ENCODE peak calls at places on chromosomes 2 and 18, in nine cellular contexts. One of them, this sample, is unnamed.

GRCh38 chr2:54546925-54547324 is 90.8 kb downstream of the SPTBN1 start:
- DNase-seq in stimulated activated CD8-positive, alpha-beta memory T cell treated with anti-CD3 and anti-CD28 coated beads, Interleukin-7, amount 100 ng/mL, for 4 hours: no peak
- DNase-seq in activated naive CD8-positive, alpha-beta T cell treated with anti-CD3 and anti-CD28 coated beads, Interleukin-2, amount 50 U/mL, for 24 hours: no peak
- DNase-seq in cardiac septum: no peak
- DNase-seq in uterus: no peak
- DNase-seq in GM12864: no peak
- DNase-seq in mucosa of descending colon: no peak
- DNase-seq in occipital lobe: no peak
- DNase-seq in posterior vena cava: no peak
- DNase-seq in this sample: no peak

GRCh38 chr2:38068228-38068627 is 7.7 kb downstream of the CYP1B1 start:
- DNase-seq in stimulated activated CD8-positive, alpha-beta memory T cell treated with anti-CD3 and anti-CD28 coated beads, Interleukin-7, amount 100 ng/mL, for 4 hours: no peak
- DNase-seq in activated naive CD8-positive, alpha-beta T cell treated with anti-CD3 and anti-CD28 coated beads, Interleukin-2, amount 50 U/mL, for 24 hours: no peak
- DNase-seq in cardiac septum: no peak
- DNase-seq in uterus: no peak
- DNase-seq in GM12864: no peak
- DNase-seq in mucosa of descending colon: no peak
- DNase-seq in occipital lobe: no peak
- DNase-seq in posterior vena cava: no peak
- DNase-seq in this sample: no peak

GRCh38 chr2:100960688-100961087 is 41.4 kb upstream of the RPL31 start:
- DNase-seq in stimulated activated CD8-positive, alpha-beta memory T cell treated with anti-CD3 and anti-CD28 coated beads, Interleukin-7, amount 100 ng/mL, for 4 hours: no peak
- DNase-seq in activated naive CD8-positive, alpha-beta T cell treated with anti-CD3 and anti-CD28 coated beads, Interleukin-2, amount 50 U/mL, for 24 hours: no peak
- DNase-seq in cardiac septum: no peak
- DNase-seq in uterus: no peak
- DNase-seq in GM12864: no peak
- DNase-seq in mucosa of descending colon: no peak
- DNase-seq in occipital lobe: no peak
- DNase-seq in posterior vena cava: no peak
- DNase-seq in this sample: no peak

GRCh38 chr18:12737243-12737902 is 34.5 kb downstream of the PSMG2 start:
- DNase-seq in stimulated activated CD8-positive, alpha-beta memory T cell treated with anti-CD3 and anti-CD28 coated beads, Interleukin-7, amount 100 ng/mL, for 4 hours: no peak
- DNase-seq in activated naive CD8-positive, alpha-beta T cell treated with anti-CD3 and anti-CD28 coated beads, Interleukin-2, amount 50 U/mL, for 24 hours: no peak
- DNase-seq in cardiac septum: no peak
- DNase-seq in uterus: no peak
- DNase-seq in GM12864: no peak
- DNase-seq in mucosa of descending colon: no peak
- DNase-seq in occipital lobe: no peak
- DNase-seq in posterior vena cava: no peak
- DNase-seq in this sample: no peak

GRCh38 chr2:27717070-27717453 is 53.4 kb downstream of the SLC4A1AP start:
- DNase-seq in stimulated activated CD8-positive, alpha-beta memory T cell treated with anti-CD3 and anti-CD28 coated beads, Interleukin-7, amount 100 ng/mL, for 4 hours: no peak
- DNase-seq in activated naive CD8-positive, alpha-beta T cell treated with anti-CD3 and anti-CD28 coated beads, Interleukin-2, amount 50 U/mL, for 24 hours: no peak
- DNase-seq in cardiac septum: no peak
- DNase-seq in uterus: peak
- DNase-seq in GM12864: no peak
- DNase-seq in mucosa of descending colon: no peak
- DNase-seq in occipital lobe: no peak
- DNase-seq in posterior vena cava: no peak
- DNase-seq in this sample: no peak

GRCh38 chr2:239163306-239164070 is 237.3 kb downstream of the HDAC4 start:
- DNase-seq in stimulated activated CD8-positive, alpha-beta memory T cell treated with anti-CD3 and anti-CD28 coated beads, Interleukin-7, amount 100 ng/mL, for 4 hours: no peak
- DNase-seq in activated naive CD8-positive, alpha-beta T cell treated with anti-CD3 and anti-CD28 coated beads, Interleukin-2, amount 50 U/mL, for 24 hours: no peak
- DNase-seq in cardiac septum: peak
- DNase-seq in uterus: peak
- DNase-seq in GM12864: no peak
- DNase-seq in mucosa of descending colon: peak
- DNase-seq in occipital lobe: no peak
- DNase-seq in posterior vena cava: peak
- DNase-seq in this sample: no peak

GRCh38 chr2:172208881-172209325 is 106.2 kb upstream of the DLX2 start:
- DNase-seq in stimulated activated CD8-positive, alpha-beta memory T cell treated with anti-CD3 and anti-CD28 coated beads, Interleukin-7, amount 100 ng/mL, for 4 hours: no peak
- DNase-seq in activated naive CD8-positive, alpha-beta T cell treated with anti-CD3 and anti-CD28 coated beads, Interleukin-2, amount 50 U/mL, for 24 hours: no peak
- DNase-seq in cardiac septum: no peak
- DNase-seq in uterus: no peak
- DNase-seq in GM12864: no peak
- DNase-seq in mucosa of descending colon: no peak
- DNase-seq in occipital lobe: no peak
- DNase-seq in posterior vena cava: no peak
- DNase-seq in this sample: no peak

GRCh38 chr2:108920686-108921085 is 68.3 kb downstream of the EDAR start:
- DNase-seq in stimulated activated CD8-positive, alpha-beta memory T cell treated with anti-CD3 and anti-CD28 coated beads, Interleukin-7, amount 100 ng/mL, for 4 hours: no peak
- DNase-seq in activated naive CD8-positive, alpha-beta T cell treated with anti-CD3 and anti-CD28 coated beads, Interleukin-2, amount 50 U/mL, for 24 hours: no peak
- DNase-seq in cardiac septum: peak
- DNase-seq in uterus: no peak
- DNase-seq in GM12864: no peak
- DNase-seq in mucosa of descending colon: no peak
- DNase-seq in occipital lobe: no peak
- DNase-seq in posterior vena cava: peak
- DNase-seq in this sample: no peak

GRCh38 chr2:199704358-199705238 is 146.4 kb downstream of the FTCDNL1 start:
- DNase-seq in stimulated activated CD8-positive, alpha-beta memory T cell treated with anti-CD3 and anti-CD28 coated beads, Interleukin-7, amount 100 ng/mL, for 4 hours: no peak
- DNase-seq in activated naive CD8-positive, alpha-beta T cell treated with anti-CD3 and anti-CD28 coated beads, Interleukin-2, amount 50 U/mL, for 24 hours: peak
- DNase-seq in cardiac septum: no peak
- DNase-seq in uterus: no peak
- DNase-seq in GM12864: no peak
- DNase-seq in mucosa of descending colon: no peak
- DNase-seq in occipital lobe: no peak
- DNase-seq in posterior vena cava: no peak
- DNase-seq in this sample: no peak

GRCh38 chr2:196160101-196160500 is 11.3 kb downstream of the STK17B start:
- DNase-seq in stimulated activated CD8-positive, alpha-beta memory T cell treated with anti-CD3 and anti-CD28 coated beads, Interleukin-7, amount 100 ng/mL, for 4 hours: peak
- DNase-seq in activated naive CD8-positive, alpha-beta T cell treated with anti-CD3 and anti-CD28 coated beads, Interleukin-2, amount 50 U/mL, for 24 hours: no peak
- DNase-seq in cardiac septum: no peak
- DNase-seq in uterus: no peak
- DNase-seq in GM12864: peak
- DNase-seq in mucosa of descending colon: no peak
- DNase-seq in occipital lobe: no peak
- DNase-seq in posterior vena cava: no peak
- DNase-seq in this sample: peak

GRCh38 chr18:22504665-22505064 is 87.0 kb upstream of the CTAGE1 start:
- DNase-seq in stimulated activated CD8-positive, alpha-beta memory T cell treated with anti-CD3 and anti-CD28 coated beads, Interleukin-7, amount 100 ng/mL, for 4 hours: no peak
- DNase-seq in activated naive CD8-positive, alpha-beta T cell treated with anti-CD3 and anti-CD28 coated beads, Interleukin-2, amount 50 U/mL, for 24 hours: no peak
- DNase-seq in cardiac septum: no peak
- DNase-seq in uterus: no peak
- DNase-seq in GM12864: no peak
- DNase-seq in mucosa of descending colon: no peak
- DNase-seq in occipital lobe: no peak
- DNase-seq in posterior vena cava: no peak
- DNase-seq in this sample: no peak

GRCh38 chr2:152126664-152127063 is 27.8 kb upstream of the CACNB4 start:
- DNase-seq in stimulated activated CD8-positive, alpha-beta memory T cell treated with anti-CD3 and anti-CD28 coated beads, Interleukin-7, amount 100 ng/mL, for 4 hours: no peak
- DNase-seq in activated naive CD8-positive, alpha-beta T cell treated with anti-CD3 and anti-CD28 coated beads, Interleukin-2, amount 50 U/mL, for 24 hours: no peak
- DNase-seq in cardiac septum: no peak
- DNase-seq in uterus: no peak
- DNase-seq in GM12864: no peak
- DNase-seq in mucosa of descending colon: no peak
- DNase-seq in occipital lobe: no peak
- DNase-seq in posterior vena cava: no peak
- DNase-seq in this sample: no peak

GRCh38 chr2:50751255-50752069 is 280.5 kb downstream of the NRXN1 start:
- DNase-seq in stimulated activated CD8-positive, alpha-beta memory T cell treated with anti-CD3 and anti-CD28 coated beads, Interleukin-7, amount 100 ng/mL, for 4 hours: no peak
- DNase-seq in activated naive CD8-positive, alpha-beta T cell treated with anti-CD3 and anti-CD28 coated beads, Interleukin-2, amount 50 U/mL, for 24 hours: no peak
- DNase-seq in cardiac septum: no peak
- DNase-seq in uterus: no peak
- DNase-seq in GM12864: no peak
- DNase-seq in mucosa of descending colon: no peak
- DNase-seq in occipital lobe: no peak
- DNase-seq in posterior vena cava: no peak
- DNase-seq in this sample: no peak

GRCh38 chr2:149040451-149040850 is 2.0 kb downstream of the LYPD6B start:
- DNase-seq in stimulated activated CD8-positive, alpha-beta memory T cell treated with anti-CD3 and anti-CD28 coated beads, Interleukin-7, amount 100 ng/mL, for 4 hours: peak
- DNase-seq in activated naive CD8-positive, alpha-beta T cell treated with anti-CD3 and anti-CD28 coated beads, Interleukin-2, amount 50 U/mL, for 24 hours: peak
- DNase-seq in cardiac septum: no peak
- DNase-seq in uterus: no peak
- DNase-seq in GM12864: peak
- DNase-seq in mucosa of descending colon: no peak
- DNase-seq in occipital lobe: no peak
- DNase-seq in posterior vena cava: no peak
- DNase-seq in this sample: no peak

GRCh38 chr2:167264380-167264779 is 376.1 kb downstream of the XIRP2 start:
- DNase-seq in stimulated activated CD8-positive, alpha-beta memory T cell treated with anti-CD3 and anti-CD28 coated beads, Interleukin-7, amount 100 ng/mL, for 4 hours: no peak
- DNase-seq in activated naive CD8-positive, alpha-beta T cell treated with anti-CD3 and anti-CD28 coated beads, Interleukin-2, amount 50 U/mL, for 24 hours: no peak
- DNase-seq in cardiac septum: no peak
- DNase-seq in uterus: no peak
- DNase-seq in GM12864: no peak
- DNase-seq in mucosa of descending colon: no peak
- DNase-seq in occipital lobe: no peak
- DNase-seq in posterior vena cava: no peak
- DNase-seq in this sample: no peak

GRCh38 chr2:12044857-12045256 is 298.4 kb downstream of the LPIN1 start:
- DNase-seq in stimulated activated CD8-positive, alpha-beta memory T cell treated with anti-CD3 and anti-CD28 coated beads, Interleukin-7, amount 100 ng/mL, for 4 hours: no peak
- DNase-seq in activated naive CD8-positive, alpha-beta T cell treated with anti-CD3 and anti-CD28 coated beads, Interleukin-2, amount 50 U/mL, for 24 hours: no peak
- DNase-seq in cardiac septum: no peak
- DNase-seq in uterus: no peak
- DNase-seq in GM12864: peak
- DNase-seq in mucosa of descending colon: peak
- DNase-seq in occipital lobe: no peak
- DNase-seq in posterior vena cava: no peak
- DNase-seq in this sample: peak

GRCh38 chr2:8571792-8572499 is 109.9 kb upstream of the ID2 start:
- DNase-seq in stimulated activated CD8-positive, alpha-beta memory T cell treated with anti-CD3 and anti-CD28 coated beads, Interleukin-7, amount 100 ng/mL, for 4 hours: no peak
- DNase-seq in activated naive CD8-positive, alpha-beta T cell treated with anti-CD3 and anti-CD28 coated beads, Interleukin-2, amount 50 U/mL, for 24 hours: no peak
- DNase-seq in cardiac septum: peak
- DNase-seq in uterus: no peak
- DNase-seq in GM12864: no peak
- DNase-seq in mucosa of descending colon: peak
- DNase-seq in occipital lobe: no peak
- DNase-seq in posterior vena cava: no peak
- DNase-seq in this sample: no peak

GRCh38 chr2:127969455-127969854 is 58.4 kb downstream of the SAP130 start:
- DNase-seq in stimulated activated CD8-positive, alpha-beta memory T cell treated with anti-CD3 and anti-CD28 coated beads, Interleukin-7, amount 100 ng/mL, for 4 hours: no peak
- DNase-seq in activated naive CD8-positive, alpha-beta T cell treated with anti-CD3 and anti-CD28 coated beads, Interleukin-2, amount 50 U/mL, for 24 hours: no peak
- DNase-seq in cardiac septum: no peak
- DNase-seq in uterus: no peak
- DNase-seq in GM12864: no peak
- DNase-seq in mucosa of descending colon: no peak
- DNase-seq in occipital lobe: no peak
- DNase-seq in posterior vena cava: no peak
- DNase-seq in this sample: no peak

GRCh38 chr2:85106489-85107180 is 26.6 kb upstream of the TCF7L1 start:
- DNase-seq in stimulated activated CD8-positive, alpha-beta memory T cell treated with anti-CD3 and anti-CD28 coated beads, Interleukin-7, amount 100 ng/mL, for 4 hours: no peak
- DNase-seq in activated naive CD8-positive, alpha-beta T cell treated with anti-CD3 and anti-CD28 coated beads, Interleukin-2, amount 50 U/mL, for 24 hours: no peak
- DNase-seq in cardiac septum: no peak
- DNase-seq in uterus: no peak
- DNase-seq in GM12864: no peak
- DNase-seq in mucosa of descending colon: no peak
- DNase-seq in occipital lobe: no peak
- DNase-seq in posterior vena cava: no peak
- DNase-seq in this sample: no peak

GRCh38 chr2:197947219-197947757 is 142.9 kb downstream of the PLCL1 start:
- DNase-seq in stimulated activated CD8-positive, alpha-beta memory T cell treated with anti-CD3 and anti-CD28 coated beads, Interleukin-7, amount 100 ng/mL, for 4 hours: no peak
- DNase-seq in activated naive CD8-positive, alpha-beta T cell treated with anti-CD3 and anti-CD28 coated beads, Interleukin-2, amount 50 U/mL, for 24 hours: no peak
- DNase-seq in cardiac septum: no peak
- DNase-seq in uterus: no peak
- DNase-seq in GM12864: no peak
- DNase-seq in mucosa of descending colon: no peak
- DNase-seq in occipital lobe: no peak
- DNase-seq in posterior vena cava: peak
- DNase-seq in this sample: no peak

GRCh38 chr2:133819906-133820305 is 251.6 kb upstream of the NCKAP5 start:
- DNase-seq in stimulated activated CD8-positive, alpha-beta memory T cell treated with anti-CD3 and anti-CD28 coated beads, Interleukin-7, amount 100 ng/mL, for 4 hours: no peak
- DNase-seq in activated naive CD8-positive, alpha-beta T cell treated with anti-CD3 and anti-CD28 coated beads, Interleukin-2, amount 50 U/mL, for 24 hours: no peak
- DNase-seq in cardiac septum: no peak
- DNase-seq in uterus: no peak
- DNase-seq in GM12864: no peak
- DNase-seq in mucosa of descending colon: no peak
- DNase-seq in occipital lobe: no peak
- DNase-seq in posterior vena cava: no peak
- DNase-seq in this sample: no peak

GRCh38 chr2:221283896-221284295 is 288.2 kb downstream of the EPHA4 start:
- DNase-seq in stimulated activated CD8-positive, alpha-beta memory T cell treated with anti-CD3 and anti-CD28 coated beads, Interleukin-7, amount 100 ng/mL, for 4 hours: no peak
- DNase-seq in activated naive CD8-positive, alpha-beta T cell treated with anti-CD3 and anti-CD28 coated beads, Interleukin-2, amount 50 U/mL, for 24 hours: no peak
- DNase-seq in cardiac septum: no peak
- DNase-seq in uterus: no peak
- DNase-seq in GM12864: no peak
- DNase-seq in mucosa of descending colon: no peak
- DNase-seq in occipital lobe: no peak
- DNase-seq in posterior vena cava: no peak
- DNase-seq in this sample: no peak

GRCh38 chr2:46487667-46488333 is 8.4 kb downstream of the TMEM247 start:
- DNase-seq in stimulated activated CD8-positive, alpha-beta memory T cell treated with anti-CD3 and anti-CD28 coated beads, Interleukin-7, amount 100 ng/mL, for 4 hours: no peak
- DNase-seq in activated naive CD8-positive, alpha-beta T cell treated with anti-CD3 and anti-CD28 coated beads, Interleukin-2, amount 50 U/mL, for 24 hours: no peak
- DNase-seq in cardiac septum: peak
- DNase-seq in uterus: peak
- DNase-seq in GM12864: no peak
- DNase-seq in mucosa of descending colon: peak
- DNase-seq in occipital lobe: no peak
- DNase-seq in posterior vena cava: peak
- DNase-seq in this sample: no peak

GRCh38 chr18:68826111-68826510 is 28.2 kb downstream of the CCDC102B start:
- DNase-seq in stimulated activated CD8-positive, alpha-beta memory T cell treated with anti-CD3 and anti-CD28 coated beads, Interleukin-7, amount 100 ng/mL, for 4 hours: no peak
- DNase-seq in activated naive CD8-positive, alpha-beta T cell treated with anti-CD3 and anti-CD28 coated beads, Interleukin-2, amount 50 U/mL, for 24 hours: no peak
- DNase-seq in cardiac septum: no peak
- DNase-seq in uterus: no peak
- DNase-seq in GM12864: no peak
- DNase-seq in mucosa of descending colon: no peak
- DNase-seq in occipital lobe: no peak
- DNase-seq in posterior vena cava: peak
- DNase-seq in this sample: no peak

GRCh38 chr2:160584972-160585494 is 91.4 kb upstream of the RBMS1 start:
- DNase-seq in stimulated activated CD8-positive, alpha-beta memory T cell treated with anti-CD3 and anti-CD28 coated beads, Interleukin-7, amount 100 ng/mL, for 4 hours: no peak
- DNase-seq in activated naive CD8-positive, alpha-beta T cell treated with anti-CD3 and anti-CD28 coated beads, Interleukin-2, amount 50 U/mL, for 24 hours: no peak
- DNase-seq in cardiac septum: no peak
- DNase-seq in uterus: no peak
- DNase-seq in GM12864: no peak
- DNase-seq in mucosa of descending colon: no peak
- DNase-seq in occipital lobe: no peak
- DNase-seq in posterior vena cava: no peak
- DNase-seq in this sample: no peak

GRCh38 chr18:11859903-11860407 is 8.7 kb downstream of the CHMP1B start:
- DNase-seq in stimulated activated CD8-positive, alpha-beta memory T cell treated with anti-CD3 and anti-CD28 coated beads, Interleukin-7, amount 100 ng/mL, for 4 hours: no peak
- DNase-seq in activated naive CD8-positive, alpha-beta T cell treated with anti-CD3 and anti-CD28 coated beads, Interleukin-2, amount 50 U/mL, for 24 hours: no peak
- DNase-seq in cardiac septum: no peak
- DNase-seq in uterus: no peak
- DNase-seq in GM12864: no peak
- DNase-seq in mucosa of descending colon: no peak
- DNase-seq in occipital lobe: no peak
- DNase-seq in posterior vena cava: no peak
- DNase-seq in this sample: no peak

GRCh38 chr2:99032786-99033185 is 96.8 kb upstream of the CRACDL start:
- DNase-seq in stimulated activated CD8-positive, alpha-beta memory T cell treated with anti-CD3 and anti-CD28 coated beads, Interleukin-7, amount 100 ng/mL, for 4 hours: no peak
- DNase-seq in activated naive CD8-positive, alpha-beta T cell treated with anti-CD3 and anti-CD28 coated beads, Interleukin-2, amount 50 U/mL, for 24 hours: no peak
- DNase-seq in cardiac septum: no peak
- DNase-seq in uterus: no peak
- DNase-seq in GM12864: no peak
- DNase-seq in mucosa of descending colon: no peak
- DNase-seq in occipital lobe: no peak
- DNase-seq in posterior vena cava: no peak
- DNase-seq in this sample: no peak

GRCh38 chr2:235689427-235689853 is 195.6 kb downstream of the AGAP1 start:
- DNase-seq in stimulated activated CD8-positive, alpha-beta memory T cell treated with anti-CD3 and anti-CD28 coated beads, Interleukin-7, amount 100 ng/mL, for 4 hours: no peak
- DNase-seq in activated naive CD8-positive, alpha-beta T cell treated with anti-CD3 and anti-CD28 coated beads, Interleukin-2, amount 50 U/mL, for 24 hours: no peak
- DNase-seq in cardiac septum: no peak
- DNase-seq in uterus: no peak
- DNase-seq in GM12864: no peak
- DNase-seq in mucosa of descending colon: no peak
- DNase-seq in occipital lobe: no peak
- DNase-seq in posterior vena cava: no peak
- DNase-seq in this sample: no peak

GRCh38 chr2:238668426-238668825 is 179.5 kb upstream of the TWIST2 start:
- DNase-seq in stimulated activated CD8-positive, alpha-beta memory T cell treated with anti-CD3 and anti-CD28 coated beads, Interleukin-7, amount 100 ng/mL, for 4 hours: no peak
- DNase-seq in activated naive CD8-positive, alpha-beta T cell treated with anti-CD3 and anti-CD28 coated beads, Interleukin-2, amount 50 U/mL, for 24 hours: no peak
- DNase-seq in cardiac septum: no peak
- DNase-seq in uterus: no peak
- DNase-seq in GM12864: no peak
- DNase-seq in mucosa of descending colon: no peak
- DNase-seq in occipital lobe: no peak
- DNase-seq in posterior vena cava: no peak
- DNase-seq in this sample: no peak